ENCODE peak calls at places on chromosomes 7 and 10, in five cellular contexts. M is psoas muscle, I is heart right ventricle, L is adrenal gland, D is GM12865. S is an unnamed sample.

GRCh38 chr10:3500408-3500856 is 284.6 kb downstream of the KLF6 start:
- DNase-seq in I (peak; percentile 73), L (peak; percentile 97), D (no peak), M (peak; percentile 81), S (peak; percentile 100)

GRCh38 chr7:42189535-42189934 is 47.5 kb downstream of the GLI3 start:
- DNase-seq in D (no peak), M (no peak), I (no peak), L (no peak), S (peak; percentile 44)

GRCh38 chr10:50395279-50395678 is 144.0 kb upstream of the ASAH2 start:
- DNase-seq in M (no peak), D (no peak), L (peak; percentile 65), I (no peak), S (peak; percentile 72)

GRCh38 chr7:148697950-148698396 is 730 bp upstream of the CUL1 start:
- DNase-seq in M (no peak), D (no peak), L (no peak), I (no peak), S (peak; percentile 10)

GRCh38 chr10:43958071-43958432 is 309.4 kb upstream of the ZNF32 start:
- DNase-seq in L (peak; percentile 46), I (no peak), M (no peak), D (no peak), S (no peak)

GRCh38 chr7:121026577-121027111 is 38.1 kb downstream of the CPED1 start:
- DNase-seq in L (no peak), I (no peak), M (no peak), D (no peak), S (no peak)

GRCh38 chr10:2392145-2392812 is 655.0 kb upstream of the ADARB2 start:
- DNase-seq in D (no peak), L (no peak), I (no peak), M (no peak), S (no peak)

GRCh38 chr10:86798030-86798429 is 41.6 kb downstream of the BMPR1A start:
- DNase-seq in I (no peak), D (no peak), L (no peak), M (no peak), S (peak; percentile 23)

GRCh38 chr7:21923663-21924062 is 22.0 kb downstream of the CDCA7L start:
- DNase-seq in I (peak; percentile 48), M (no peak), D (no peak), L (no peak), S (peak; percentile 54)

GRCh38 chr7:91344911-91345310 is 80.7 kb downstream of the FZD1 start:
- DNase-seq in D (peak; percentile 45), L (no peak), M (no peak), I (no peak), S (peak; percentile 10)

GRCh38 chr7:151877911-151878835 is 1.3 kb upstream of the PRKAG2 start:
- DNase-seq in L (no peak), M (peak; percentile 54), D (no peak), I (no peak), S (no peak)
- TF ChIP-seq CTCF in L (no peak), M (no peak), D (no peak), I (no peak), S (no peak)

GRCh38 chr7:20193242-20193777 is 23.9 kb downstream of the MACC1 start:
- DNase-seq in I (no peak), M (no peak), L (no peak), D (peak; percentile 46), S (peak; percentile 6)

GRCh38 chr7:20189852-20190251 is 27.3 kb downstream of the MACC1 start:
- DNase-seq in D (no peak), M (no peak), L (no peak), I (no peak), S (no peak)

GRCh38 chr7:20191044-20191867 is 25.9 kb downstream of the MACC1 start:
- DNase-seq in M (no peak), L (no peak), I (no peak), D (no peak), S (no peak)

GRCh38 chr7:20188551-20188950 is 28.6 kb downstream of the MACC1 start:
- DNase-seq in D (no peak), I (no peak), L (peak; percentile 7), M (no peak), S (no peak)

GRCh38 chr7:20190588-20190987 is 26.6 kb downstream of the MACC1 start:
- DNase-seq in I (no peak), L (no peak), D (no peak), M (no peak), S (peak; percentile 58)
- H3K4me3 ChIP-seq in I (no peak overlapping the region), L (no peak overlapping the region), D (no peak overlapping the region), M (no peak overlapping the region), S (no peak overlapping the region)

DNA sequence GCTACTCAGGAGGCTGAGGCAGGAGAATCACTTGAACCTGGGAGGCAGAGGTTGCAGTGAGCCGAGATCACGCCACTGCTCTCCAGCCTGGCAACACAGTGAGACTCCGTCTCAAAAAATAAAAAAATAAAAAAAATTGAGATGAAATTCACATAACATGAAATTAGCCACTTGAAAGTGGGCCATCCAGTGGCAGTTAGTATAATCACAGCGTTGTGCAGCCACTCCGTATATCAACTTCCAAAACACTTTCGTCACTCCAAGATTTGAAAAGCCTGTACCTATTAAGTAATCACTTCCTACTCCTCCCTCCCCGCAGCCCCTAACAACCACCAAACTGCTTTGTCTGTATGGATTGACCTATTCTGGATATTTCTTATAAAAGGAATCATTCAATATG is 20.7 kb upstream of the CACUL1 start:
- DNase-seq in I (no peak), D (no peak), L (peak; percentile 43), M (no peak), S (no peak)
- TF ChIP-seq CTCF in I (no peak), D (no peak), L (no peak), M (no peak), S (peak; percentile 13)

GRCh38 chr10:34280599-34281374 is 534.3 kb downstream of the PARD3 start:
- DNase-seq in L (peak; percentile 79), D (no peak), I (peak; percentile 12), M (no peak), S (peak; percentile 96)
- H3K4me3 ChIP-seq in L (no peak overlapping the region), D (no peak overlapping the region), I (no peak overlapping the region), M (no peak overlapping the region), S (no peak overlapping the region)

DNA sequence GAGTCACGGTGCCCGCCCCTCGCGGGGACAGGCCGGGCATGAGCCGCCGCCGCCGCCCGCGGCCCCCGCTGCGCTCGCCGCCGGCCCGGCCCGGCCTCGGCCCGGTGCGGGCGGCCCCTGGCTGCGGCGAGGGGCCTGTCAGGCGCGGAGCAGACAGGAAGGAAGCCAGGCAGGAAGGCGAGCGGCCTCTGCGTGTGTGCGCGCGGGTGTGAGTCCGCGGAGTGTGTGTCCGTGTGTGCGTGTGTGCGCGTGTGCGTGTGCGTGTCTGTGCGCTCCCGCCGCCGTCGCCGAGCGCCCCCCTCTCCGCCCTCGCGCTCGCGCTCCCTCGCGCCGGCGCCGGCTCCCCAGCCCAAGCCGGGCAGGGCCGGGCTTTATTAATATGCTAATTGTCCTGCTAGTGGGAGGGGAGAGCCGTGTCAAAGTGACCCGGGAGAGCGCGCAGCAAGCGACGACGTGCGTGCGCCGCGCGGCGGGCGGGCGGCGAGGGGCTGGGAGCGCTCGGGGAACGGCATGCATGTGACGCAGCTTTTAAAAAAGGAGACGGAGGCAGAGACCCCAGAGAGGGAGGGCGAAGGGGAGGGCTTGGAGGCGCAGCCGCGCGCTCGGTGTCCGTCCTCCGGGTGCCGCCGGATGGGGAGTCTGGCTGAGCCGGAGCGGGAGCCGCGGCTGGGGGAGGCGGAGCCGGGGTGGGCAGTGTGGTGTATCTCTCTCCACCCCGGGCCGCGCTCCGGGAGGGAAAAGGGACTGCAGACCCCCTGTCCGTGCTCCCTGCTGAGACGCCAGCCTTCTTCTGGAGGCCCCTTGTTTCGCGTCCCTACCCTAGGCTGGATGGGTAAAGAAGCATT is at the start of gene LDB1:
- DNase-seq in L (peak; percentile 81), D (peak; percentile 86), I (peak; percentile 86), M (peak; percentile 89), S (peak; percentile 62)
- TF ChIP-seq CTCF in L (no peak), D (peak; percentile 4), I (no peak), M (peak; percentile 15), S (no peak)

DNA sequence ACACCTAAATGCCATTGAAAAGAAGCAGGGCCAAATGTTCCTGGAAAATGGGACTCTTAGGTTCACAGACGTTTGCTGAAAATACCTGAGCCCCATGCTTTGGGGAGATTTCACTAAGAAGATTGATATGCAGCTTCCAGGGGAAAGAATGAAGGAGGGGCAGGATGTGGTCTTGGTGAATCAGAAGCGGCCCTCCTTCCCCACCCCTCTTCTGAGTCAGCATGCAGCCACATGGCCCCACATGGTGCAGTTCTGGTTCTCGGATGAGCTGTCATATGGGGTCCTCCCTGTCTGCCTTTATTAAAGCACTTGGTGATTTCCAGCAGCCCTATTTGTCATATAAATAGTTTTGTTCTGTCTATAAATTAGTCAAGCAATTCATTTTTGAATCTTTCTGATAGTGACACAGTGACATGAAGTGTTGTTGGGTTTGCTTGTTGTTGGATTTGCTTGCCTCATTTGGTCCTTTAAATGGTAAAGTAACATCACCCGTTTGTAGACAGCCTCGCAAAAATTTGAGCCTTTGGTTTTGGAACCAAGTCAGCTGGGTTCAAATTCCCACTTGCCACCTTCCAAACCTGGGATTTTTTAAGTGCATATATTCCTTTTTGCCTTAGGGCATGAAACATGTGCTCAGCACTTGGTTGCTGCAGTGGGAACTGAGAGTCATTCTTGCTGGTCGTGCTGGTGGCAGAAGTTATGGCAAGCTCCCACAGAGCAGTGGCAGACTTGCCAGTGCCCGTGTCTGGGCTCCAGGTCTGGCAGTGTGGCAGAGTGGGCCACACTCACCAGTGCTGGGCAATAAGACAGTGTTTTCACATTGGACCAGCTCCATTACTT is 68.1 kb upstream of the CDK6 start:
- DNase-seq in I (no peak), M (peak; percentile 24), L (no peak), D (peak; percentile 97), S (peak; percentile 98)
- H3K4me3 ChIP-seq in I (no peak overlapping the region), M (no peak overlapping the region), L (no peak overlapping the region), D (no peak overlapping the region), S (no peak overlapping the region)

DNA sequence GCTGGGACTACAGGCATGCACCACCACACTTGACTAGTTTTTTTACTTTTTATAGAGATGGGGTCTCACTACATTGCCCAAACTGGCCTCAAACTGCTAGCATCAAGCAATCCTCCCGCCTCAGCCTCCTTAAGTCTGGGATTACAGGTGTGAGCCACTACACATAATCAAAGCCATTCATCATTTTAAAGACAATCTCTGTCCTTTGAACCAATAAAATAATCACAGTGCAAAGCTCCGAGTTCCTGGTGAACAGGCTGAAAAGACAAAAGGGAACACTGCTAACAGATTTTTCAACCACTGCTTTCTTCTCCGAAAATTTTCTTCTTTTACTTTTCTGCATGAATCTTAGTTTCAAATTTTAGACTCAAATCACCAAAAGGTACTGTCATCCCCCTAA is 58.5 kb downstream of the PARD3 start:
- DNase-seq in D (no peak), M (no peak), I (no peak), L (no peak), S (no peak)
- TF ChIP-seq CTCF in D (no peak), M (no peak), I (no peak), L (no peak), S (no peak)

GRCh38 chr7:97018126-97018601 is 6.5 kb downstream of the DLX5 start:
- DNase-seq in L (no peak), I (no peak), M (no peak), D (no peak), S (no peak)
- H3K4me3 ChIP-seq in L (no peak overlapping the region), I (peak overlapping the region; percentile 18), M (no peak overlapping the region), D (no peak overlapping the region), S (no peak overlapping the region)

S was measured in cardiac fibroblast.